ENCODE peak calls at places on chromosomes 16 and 17, in seven cellular contexts. G is CD8-positive, alpha-beta memory T cell; K is transverse colon; M is RWPE1; W is PC-9; T is uterus; B is colonic mucosa. Y is an unnamed sample.

GRCh38 chr17:82611140-82612058 is 36.8 kb downstream of the WDR45B start:
- DNase-seq in T (peak), G (no peak), W (no peak), B (no peak), K (no peak), M (no peak), Y (no peak)

GRCh38 chr17:13421581-13421980 is 180.1 kb downstream of the HS3ST3A1 start:
- DNase-seq in K (no peak), T (no peak), B (no peak), M (no peak), W (no peak), G (no peak), Y (no peak)

GRCh38 chr16:84044108-84044488 is 1.5 kb upstream of the SLC38A8 start:
- DNase-seq in W (no peak), T (no peak), G (no peak), K (no peak), B (no peak), M (no peak), Y (no peak)

GRCh38 chr16:78106659-78107058 is 7.2 kb downstream of the WWOX start:
- DNase-seq in K (no peak), G (no peak), B (no peak), T (no peak), W (no peak), M (no peak), Y (no peak)

GRCh38 chr16:1099224-1100083 is 3.4 kb upstream of the C1QTNF8 start:
- DNase-seq in K (no peak), W (no peak), B (no peak), M (no peak), G (no peak), T (no peak), Y (no peak)

GRCh38 chr17:48711128-48711527 is 11.2 kb downstream of the PRAC1 start:
- DNase-seq in W (no peak), B (no peak), G (no peak), T (no peak), M (no peak), K (no peak), Y (no peak)

GRCh38 chr17:32323046-32323445 is 18.9 kb downstream of the C17orf75 start:
- DNase-seq in K (no peak), T (no peak), B (no peak), G (no peak), M (no peak), W (no peak), Y (no peak)

GRCh38 chr16:79805621-79806020 is 205.1 kb upstream of the MAF start:
- DNase-seq in M (no peak), W (no peak), B (no peak), T (no peak), G (no peak), K (no peak), Y (no peak)

GRCh38 chr17:34378664-34379101 is 15.7 kb upstream of the CCL1 start:
- DNase-seq in T (no peak), G (no peak), W (no peak), K (peak), M (no peak), B (no peak), Y (no peak)

GRCh38 chr17:58997756-58998553 is 108.7 kb downstream of the TRIM37 start:
- DNase-seq in T (no peak), M (no peak), K (no peak), W (no peak), B (no peak), G (no peak), Y (no peak)

GRCh38 chr17:2089021-2089422 is 34.1 kb downstream of the HIC1 start:
- DNase-seq in T (no peak), G (no peak), W (peak), B (no peak), M (no peak), K (no peak), Y (no peak)

GRCh38 chr16:89982318-89982717 is 33.8 kb downstream of the DEF8 start:
- DNase-seq in T (no peak), M (no peak), B (no peak), W (no peak), G (no peak), K (no peak), Y (no peak)

GRCh38 chr17:8209909-8210760 is at the start of gene AURKB:
- DNase-seq in K (peak), T (peak), G (peak), M (peak), B (peak), W (peak), Y (peak)

GRCh38 chr16:15973460-15973859 is 24.0 kb downstream of the ABCC1 start:
- DNase-seq in M (no peak), K (no peak), B (no peak), G (no peak), W (no peak), T (no peak), Y (no peak)

GRCh38 chr16:87964049-87964448 is 12.8 kb downstream of the BANP start:
- DNase-seq in W (peak), K (no peak), G (no peak), B (no peak), T (no peak), M (no peak), Y (no peak)

GRCh38 chr17:61392679-61393078 is 7.0 kb upstream of the TBX2 start:
- DNase-seq in K (no peak), G (no peak), M (no peak), B (no peak), T (no peak), W (no peak), Y (no peak)

GRCh38 chr17:79029327-79030009 is 5.5 kb downstream of the C1QTNF1 start:
- DNase-seq in M (no peak), W (no peak), K (no peak), G (no peak), T (peak), B (no peak), Y (no peak)

GRCh38 chr16:48444574-48444973 is 59.4 kb upstream of the SIAH1 start:
- DNase-seq in W (peak), T (peak), G (no peak), K (no peak), M (peak), B (no peak), Y (no peak)

GRCh38 chr17:67390646-67391480 is 13.8 kb downstream of the PITPNC1 start:
- DNase-seq in B (no peak), K (peak), G (peak), M (no peak), T (no peak), W (peak), Y (no peak)

GRCh38 chr16:1772362-1772907 is at the start of gene EME2:
- DNase-seq in T (no peak), B (peak), W (no peak), G (peak), K (peak), M (no peak), Y (no peak)

GRCh38 chr17:43578699-43579569 is 32.8 kb upstream of the ETV4 start:
- DNase-seq in G (peak), M (no peak), W (peak), K (no peak), T (no peak), B (no peak), Y (no peak)

GRCh38 chr17:35865412-35866355 is 3.0 kb downstream of the HEATR9 start:
- DNase-seq in G (no peak), T (no peak), W (no peak), B (no peak), K (no peak), M (peak), Y (no peak)

GRCh38 chr17:1087381-1088241 is 90.7 kb downstream of the TIMM22 start:
- DNase-seq in M (peak), W (peak), K (peak), G (no peak), B (peak), T (peak), Y (no peak)

GRCh38 chr16:12729448-12729847 is 74.2 kb downstream of the CPPED1 start:
- DNase-seq in G (no peak), B (no peak), T (no peak), W (no peak), K (no peak), M (no peak), Y (no peak)

GRCh38 chr17:63966646-63967265 is 6.0 kb downstream of the SCN4A start:
- DNase-seq in M (no peak), T (no peak), W (no peak), K (no peak), B (no peak), G (no peak), Y (no peak)

GRCh38 chr16:60485877-60486489 is 1550.3 kb downstream of the CDH8 start:
- DNase-seq in K (no peak), M (no peak), B (no peak), T (no peak), G (no peak), W (no peak), Y (no peak)

GRCh38 chr16:7355758-7356157 is 23.1 kb downstream of the RBFOX1 start:
- DNase-seq in W (no peak), K (no peak), T (no peak), M (no peak), G (no peak), B (no peak), Y (no peak)

GRCh38 chr16:48583075-48584065 is 26.6 kb downstream of the N4BP1 start:
- DNase-seq in M (no peak), B (no peak), T (no peak), G (no peak), K (no peak), W (no peak), Y (no peak)

GRCh38 chr17:73474370-73474988 is 162.7 kb upstream of the CDC42EP4 start:
- DNase-seq in K (peak), B (peak), T (peak), G (no peak), W (no peak), M (peak), Y (no peak)

GRCh38 chr16:49345829-49346228 is 27.8 kb upstream of the C16orf78 start:
- DNase-seq in W (no peak), K (no peak), G (no peak), T (no peak), B (no peak), M (peak), Y (no peak)

GRCh38 chr16:11047057-11047456 is 102.7 kb downstream of the CLEC16A start:
- DNase-seq in B (no peak), T (no peak), K (no peak), G (no peak), W (no peak), M (no peak), Y (no peak)

GRCh38 chr17:33267279-33267790 is 25.8 kb downstream of the ASIC2 start:
- DNase-seq in B (no peak), M (peak), T (no peak), W (peak), K (no peak), G (no peak), Y (no peak)

GRCh38 chr16:3180445-3180878 is 7.5 kb upstream of the OR1F1 start:
- DNase-seq in W (no peak), M (no peak), B (no peak), K (no peak), G (no peak), T (no peak), Y (no peak)

GRCh38 chr17:31291820-31292219 is 5.2 kb downstream of the OMG start:
- DNase-seq in B (no peak), K (no peak), W (no peak), M (no peak), T (no peak), G (no peak), Y (no peak)

GRCh38 chr17:31318298-31319190 is 2.9 kb downstream of the EVI2A start:
- DNase-seq in W (no peak), M (peak), K (peak), G (peak), B (peak), T (peak), Y (no peak)

GRCh38 chr16:59179446-59180082 is 445.4 kb upstream of the GOT2 start:
- DNase-seq in G (no peak), W (no peak), B (no peak), T (no peak), K (no peak), M (no peak), Y (no peak)

GRCh38 chr16:51767564-51767963 is 616.5 kb upstream of the SALL1 start:
- DNase-seq in W (no peak), G (no peak), K (no peak), T (peak), M (no peak), B (no peak), Y (no peak)

GRCh38 chr17:80146121-80147034 is 550 bp downstream of the EIF4A3 start:
- DNase-seq in W (no peak), B (peak), G (no peak), M (no peak), T (no peak), K (no peak), Y (no peak)

DNA sequence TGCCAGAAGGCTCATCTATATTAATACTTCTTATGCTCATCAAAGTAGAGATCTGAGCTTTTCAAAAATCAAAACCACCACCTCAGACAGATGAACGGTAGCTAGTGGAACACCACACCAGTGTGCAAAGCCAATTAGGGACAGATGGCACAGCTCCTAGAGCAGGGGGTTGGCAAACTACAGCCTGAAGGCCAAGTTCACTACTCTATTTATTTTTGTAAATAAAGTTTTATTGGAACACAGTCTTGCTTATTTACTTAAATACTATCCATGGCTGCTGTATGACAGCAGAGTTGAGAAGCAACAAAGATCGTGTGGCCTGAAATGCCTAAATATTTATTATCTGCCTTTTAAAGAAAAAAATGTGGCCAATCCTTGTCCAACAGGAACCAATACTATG is 56.8 kb downstream of the AMFR start:
- DNase-seq in G (no peak), K (no peak), B (no peak), W (no peak), T (no peak), M (no peak), Y (no peak)
- H3K27ac ChIP-seq in G (no peak), K (no peak), B (no peak), W (no peak), T (no peak), M (no peak), Y (no peak)

DNA sequence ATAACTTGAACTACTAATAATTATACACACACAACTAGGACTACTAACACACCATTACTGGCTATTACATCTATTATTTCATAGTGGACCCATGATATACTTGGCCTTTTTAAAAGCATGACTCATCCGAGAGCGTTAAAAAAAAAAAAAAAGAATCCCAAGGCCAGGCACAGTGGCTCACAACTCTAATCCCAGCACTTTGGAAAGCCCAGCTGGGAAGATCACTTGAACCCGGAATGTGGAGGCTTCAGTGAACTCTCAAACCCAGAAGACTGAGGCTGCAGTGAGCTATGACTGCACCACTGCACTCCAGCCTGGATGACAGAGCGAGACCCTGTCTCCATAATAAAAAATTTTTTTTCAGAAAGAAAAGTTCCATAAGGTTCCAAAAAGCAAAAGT is 3.1 kb downstream of the GLG1 start:
- DNase-seq in T (no peak), B (no peak), M (no peak), W (no peak), K (no peak), G (no peak), Y (no peak)
- H3K27ac ChIP-seq in T (no peak), B (no peak), M (no peak), W (no peak), K (no peak), G (no peak), Y (no peak)

DNA sequence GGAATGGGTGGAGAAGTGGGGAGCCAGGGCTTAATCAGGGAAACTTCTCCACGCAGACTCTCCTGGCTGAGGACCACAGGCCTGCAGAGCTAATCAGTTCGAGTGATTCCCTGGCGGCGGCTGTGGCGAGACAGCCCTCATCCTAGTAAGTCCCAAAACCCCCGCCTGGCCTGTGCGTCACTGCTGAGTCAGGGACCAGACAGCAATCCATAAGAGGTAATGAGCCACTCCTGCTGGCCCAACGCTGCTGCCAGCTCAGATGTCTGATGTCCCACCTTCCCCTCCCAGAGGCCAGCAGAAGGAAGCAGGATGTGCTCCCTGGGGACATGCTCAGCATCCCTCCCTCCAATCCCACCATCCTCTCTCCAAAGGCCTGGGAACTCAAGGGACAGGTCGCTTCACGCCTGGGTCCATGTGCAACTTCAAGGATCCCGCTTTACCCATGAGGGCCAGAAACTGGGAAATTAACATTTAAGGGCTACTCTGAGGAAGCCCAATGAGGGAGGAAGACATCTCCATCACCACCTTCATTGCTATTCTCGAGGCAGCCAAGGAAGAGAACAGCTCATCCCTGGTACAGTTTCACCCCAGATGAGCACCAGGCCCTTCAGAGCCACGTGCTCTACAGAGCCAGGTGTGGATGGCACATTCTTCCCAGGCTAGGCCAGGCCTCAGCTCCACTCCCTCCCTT is 7.9 kb downstream of the ACLY start:
- DNase-seq in T (no peak), K (no peak), B (no peak), W (no peak), G (no peak), M (peak), Y (no peak)
- H3K27ac ChIP-seq in T (no peak), K (no peak), B (no peak), W (no peak), G (no peak), M (peak), Y (no peak)

GRCh38 chr16:55389426-55390073 is 65.5 kb downstream of the IRX6 start:
- DNase-seq in W (peak), K (no peak), B (no peak), M (no peak), G (no peak), T (no peak), Y (no peak)

GRCh38 chr16:55385363-55385762 is 61.4 kb downstream of the IRX6 start:
- DNase-seq in W (no peak), G (no peak), T (no peak), M (no peak), B (no peak), K (no peak), Y (no peak)

GRCh38 chr16:55390838-55391237 is 66.8 kb downstream of the IRX6 start:
- DNase-seq in B (no peak), M (no peak), G (no peak), T (no peak), W (no peak), K (no peak), Y (no peak)

GRCh38 chr16:55384848-55385247 is 60.8 kb downstream of the IRX6 start:
- DNase-seq in G (no peak), T (no peak), B (no peak), M (no peak), W (no peak), K (no peak), Y (no peak)

DNA sequence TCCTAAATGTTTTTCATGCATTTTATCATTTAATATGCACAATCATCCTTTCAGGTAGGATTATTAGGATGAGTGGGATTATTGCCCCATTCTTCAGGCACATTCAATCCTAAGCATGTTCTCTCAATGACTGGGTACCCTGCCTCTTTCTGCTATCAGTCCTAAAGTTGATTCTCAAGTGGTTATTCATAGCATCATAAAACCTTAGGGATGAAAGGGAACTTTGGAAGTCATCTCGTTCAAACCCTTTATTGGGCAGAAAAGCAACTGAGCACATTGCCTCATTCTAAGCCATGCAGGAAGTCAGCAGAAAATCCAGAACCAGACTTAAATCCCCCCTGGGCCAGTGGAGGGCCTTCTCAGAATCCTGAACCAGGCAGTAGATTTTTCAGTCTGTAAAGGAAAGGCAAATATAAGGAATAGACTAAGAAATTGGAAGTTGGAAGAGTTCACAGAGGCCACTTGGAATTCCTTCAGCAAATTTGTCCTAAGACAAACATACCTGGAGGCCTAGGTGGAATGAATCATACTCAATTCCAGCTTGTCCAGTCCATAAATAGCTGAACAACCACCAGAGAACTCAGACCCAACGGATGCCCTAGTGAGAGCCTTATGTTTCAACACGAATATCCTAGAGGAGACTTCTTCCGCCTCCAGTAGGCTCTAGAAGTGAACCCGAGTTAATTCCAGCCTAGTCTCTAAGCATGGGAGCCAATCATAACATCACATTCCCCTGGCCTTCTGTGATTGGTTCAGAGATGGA is 62.7 kb downstream of the IRX6 start:
- DNase-seq in G (no peak), W (peak), M (peak), B (no peak), K (no peak), T (no peak), Y (no peak)
- H3K27ac ChIP-seq in G (no peak), W (peak), M (no peak), B (no peak), K (no peak), T (no peak), Y (no peak)

GRCh38 chr16:85274501-85274900 is 162.2 kb upstream of the CIBAR2 start:
- DNase-seq in T (no peak), M (no peak), G (no peak), K (no peak), B (no peak), W (no peak), Y (no peak)
- H3K27ac ChIP-seq in T (no peak), M (no peak), G (no peak), K (no peak), B (no peak), W (no peak), Y (no peak)

DNA sequence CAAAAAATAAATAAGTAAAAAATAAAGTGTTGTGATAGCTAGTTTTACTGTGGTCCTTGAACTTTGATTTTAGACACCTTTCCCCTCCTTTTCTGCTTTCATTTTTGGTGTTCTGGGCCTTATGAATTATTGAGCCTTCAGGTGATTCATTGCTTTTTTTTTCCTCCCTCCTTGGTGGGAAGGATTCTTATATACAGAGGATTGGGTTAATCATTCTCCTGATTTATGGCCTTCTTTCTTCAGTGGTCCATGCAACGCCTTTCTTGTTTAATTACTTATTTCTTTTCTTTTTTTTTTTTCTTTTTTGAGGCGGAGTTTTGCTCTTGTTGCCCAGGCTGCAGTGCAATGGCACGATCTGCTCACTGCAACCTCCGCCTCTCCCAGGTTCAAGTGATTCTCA is 8.0 kb upstream of the MYL4 start:
- DNase-seq in K (no peak), T (no peak), G (no peak), M (no peak), B (no peak), W (no peak), Y (no peak)
- H3K27ac ChIP-seq in K (no peak), T (no peak), G (no peak), M (no peak), B (peak), W (no peak), Y (no peak)